ENCODE peak calls at places on chromosomes 4 and X, in five cellular contexts. Z is effector memory CD8-positive, alpha-beta T cell; M is frontal cortex; Q is T-cell; B is osteocyte. D is an unnamed sample.

GRCh38 chrX:34638116-34638515 is 19.0 kb downstream of the TMEM47 start:
- DNase-seq in Z (no peak), B (no peak), Q (no peak), M (no peak), D (no peak)

GRCh38 chrX:112901821-112902732 is 61.4 kb upstream of the AMOT start:
- DNase-seq in Z (no peak), Q (no peak), M (no peak), B (no peak), D (no peak)

GRCh38 chrX:155313766-155314165 is 20.6 kb downstream of the CLIC2 start:
- DNase-seq in M (no peak), B (no peak), Q (no peak), Z (no peak), D (no peak)

GRCh38 chr4:3838437-3839380 is 72.5 kb downstream of the ADRA2C start:
- DNase-seq in M (no peak), Q (no peak), Z (no peak), B (no peak), D (no peak)

GRCh38 chrX:91257388-91257787 is 177.3 kb upstream of the PABPC5 start:
- DNase-seq in Z (no peak), B (no peak), M (no peak), Q (no peak), D (no peak)

GRCh38 chr4:55012363-55013255 is 112.8 kb downstream of the KDR start:
- DNase-seq in Z (no peak), Q (no peak), B (no peak), M (no peak), D (no peak)

GRCh38 chr4:8241211-8241779 is 28.3 kb upstream of the HTRA3 start:
- DNase-seq in Z (no peak), B (no peak), M (no peak), Q (no peak), D (no peak)

GRCh38 chr4:38034986-38035882 is 75.0 kb downstream of the PTTG2 start:
- DNase-seq in B (no peak), Z (peak; percentile 49), M (no peak), Q (no peak), D (peak; percentile 63)

GRCh38 chr4:96913437-96914075 is 1073.7 kb downstream of the PDHA2 start:
- DNase-seq in Q (no peak), M (no peak), Z (no peak), B (no peak), D (no peak)